ENCODE peak calls at places on chromosome 22, in four cellular contexts. One of them, this sample, is unnamed. For H3K36me3 and H3K9me3, the result is how much of the 10 kb centered on the place peaks cover.

GRCh38 chr22:28718044-28718443 is 23.6 kb downstream of the CHEK2 start:
- DNase-seq in H1: no peak
- DNase-seq in tibial nerve: no peak
- DNase-seq in sigmoid colon: no peak
- DNase-seq in this sample: no peak

GRCh38 chr22:26892401-26893033 is 235.1 kb downstream of the MIAT start:
- DNase-seq in H1: peak
- DNase-seq in sigmoid colon: peak
- DNase-seq in tibial nerve: no peak
- DNase-seq in this sample: peak

GRCh38 chr22:17477401-17477833 is 85.9 kb upstream of the SLC25A18 start:
- DNase-seq in tibial nerve: no peak
- DNase-seq in sigmoid colon: peak
- DNase-seq in H1: no peak
- DNase-seq in this sample: no peak

GRCh38 chr22:28989035-28989464 is 72.6 kb downstream of the C22orf31 start:
- DNase-seq in H1: no peak
- DNase-seq in sigmoid colon: no peak
- DNase-seq in tibial nerve: no peak
- DNase-seq in this sample: no peak

GRCh38 chr22:45159652-45160462 is 3.9 kb upstream of the NUP50 start:
- DNase-seq in tibial nerve: no peak
- DNase-seq in H1: no peak
- DNase-seq in sigmoid colon: no peak
- DNase-seq in this sample: peak

GRCh38 chr22:21764038-21764804 is 28.6 kb upstream of the YPEL1 start:
- DNase-seq in sigmoid colon: no peak
- DNase-seq in H1: no peak
- DNase-seq in tibial nerve: no peak
- DNase-seq in this sample: no peak

GRCh38 chr22:24230911-24231656 is 13.8 kb downstream of the GGT5 start:
- DNase-seq in H1: peak
- DNase-seq in tibial nerve: no peak
- DNase-seq in sigmoid colon: peak
- DNase-seq in this sample: peak

GRCh38 chr22:21837184-21837979 is 30.1 kb downstream of the MAPK1 start:
- DNase-seq in tibial nerve: no peak
- DNase-seq in H1: no peak
- DNase-seq in sigmoid colon: no peak
- DNase-seq in this sample: no peak

GRCh38 chr22:30541979-30542810 is 4.3 kb downstream of the SEC14L6 start:
- DNase-seq in tibial nerve: no peak
- DNase-seq in sigmoid colon: no peak
- DNase-seq in H1: peak
- DNase-seq in this sample: no peak

GRCh38 chr22:28019881-28020861 is 101.1 kb upstream of the PITPNB start:
- DNase-seq in sigmoid colon: peak
- DNase-seq in tibial nerve: peak
- DNase-seq in H1: peak
- DNase-seq in this sample: peak

GRCh38 chr22:43796567-43796966 is 15.5 kb downstream of the EFCAB6 start:
- DNase-seq in H1: no peak
- DNase-seq in tibial nerve: no peak
- DNase-seq in sigmoid colon: no peak
- DNase-seq in this sample: no peak

GRCh38 chr22:30094804-30095203 is 14.5 kb downstream of the HORMAD2 start:
- DNase-seq in H1: no peak
- DNase-seq in sigmoid colon: no peak
- DNase-seq in tibial nerve: no peak
- DNase-seq in this sample: no peak

GRCh38 chr22:26617251-26618199 is at the start of gene CRYBB1:
- DNase-seq in sigmoid colon: peak
- DNase-seq in tibial nerve: no peak
- DNase-seq in H1: peak
- DNase-seq in this sample: peak

GRCh38 chr22:30828187-30829155 is 133.8 kb downstream of the OSBP2 start:
- DNase-seq in tibial nerve: no peak
- DNase-seq in sigmoid colon: no peak
- DNase-seq in H1: peak
- DNase-seq in this sample: no peak

GRCh38 chr22:50269573-50270301 is 443 bp downstream of the MAPK11 start:
- DNase-seq in tibial nerve: no peak
- DNase-seq in H1: no peak
- DNase-seq in sigmoid colon: no peak
- DNase-seq in this sample: no peak

GRCh38 chr22:29695129-29695926 is 24.5 kb upstream of the CABP7 start:
- DNase-seq in sigmoid colon: no peak
- DNase-seq in H1: no peak
- DNase-seq in tibial nerve: no peak
- DNase-seq in this sample: no peak

GRCh38 chr22:44340271-44341239 is 27.8 kb upstream of the SHISAL1 start:
- DNase-seq in tibial nerve: no peak
- DNase-seq in H1: no peak
- DNase-seq in sigmoid colon: no peak
- DNase-seq in this sample: no peak

DNA sequence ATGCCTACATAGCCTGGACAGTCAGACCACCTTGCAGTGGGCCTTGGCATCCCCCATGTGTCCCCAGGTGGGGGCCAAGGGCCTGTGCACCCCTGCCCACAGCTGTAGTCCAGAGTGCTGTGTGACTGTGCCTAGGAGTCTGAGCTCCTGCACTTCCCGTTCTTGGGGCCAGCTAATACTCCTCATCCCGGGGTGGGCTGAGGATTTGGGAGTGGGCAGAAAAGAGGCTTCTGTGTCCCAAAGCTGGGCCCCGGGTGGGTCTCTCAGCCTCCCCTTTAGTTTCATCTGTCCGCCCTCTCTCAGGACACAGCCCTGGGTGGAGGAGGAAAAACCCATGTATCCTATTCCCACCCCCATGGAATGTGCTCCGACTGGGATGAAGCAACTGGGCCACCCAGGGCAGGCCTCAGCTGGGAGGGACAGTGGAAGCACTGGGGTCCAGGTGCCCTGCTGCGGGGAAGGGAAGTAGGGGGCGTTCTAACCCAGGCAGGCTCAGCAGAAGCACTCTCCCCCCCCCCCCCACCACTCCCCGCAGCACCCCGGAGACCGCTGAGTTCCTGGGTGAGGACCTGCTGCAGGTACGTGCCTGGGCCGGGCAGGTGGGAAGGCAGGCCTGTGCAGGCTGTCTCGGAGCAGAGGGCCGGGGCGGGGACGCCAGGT is 1.3 kb downstream of the SH3BP1 start:
- DNase-seq in tibial nerve: no peak
- DNase-seq in sigmoid colon: no peak
- DNase-seq in H1: no peak
- DNase-seq in this sample: peak
- H3K36me3 ChIP-seq in tibial nerve: under half
- H3K36me3 ChIP-seq in sigmoid colon: under half
- H3K36me3 ChIP-seq in H1: under half
- H3K36me3 ChIP-seq in this sample: under half

DNA sequence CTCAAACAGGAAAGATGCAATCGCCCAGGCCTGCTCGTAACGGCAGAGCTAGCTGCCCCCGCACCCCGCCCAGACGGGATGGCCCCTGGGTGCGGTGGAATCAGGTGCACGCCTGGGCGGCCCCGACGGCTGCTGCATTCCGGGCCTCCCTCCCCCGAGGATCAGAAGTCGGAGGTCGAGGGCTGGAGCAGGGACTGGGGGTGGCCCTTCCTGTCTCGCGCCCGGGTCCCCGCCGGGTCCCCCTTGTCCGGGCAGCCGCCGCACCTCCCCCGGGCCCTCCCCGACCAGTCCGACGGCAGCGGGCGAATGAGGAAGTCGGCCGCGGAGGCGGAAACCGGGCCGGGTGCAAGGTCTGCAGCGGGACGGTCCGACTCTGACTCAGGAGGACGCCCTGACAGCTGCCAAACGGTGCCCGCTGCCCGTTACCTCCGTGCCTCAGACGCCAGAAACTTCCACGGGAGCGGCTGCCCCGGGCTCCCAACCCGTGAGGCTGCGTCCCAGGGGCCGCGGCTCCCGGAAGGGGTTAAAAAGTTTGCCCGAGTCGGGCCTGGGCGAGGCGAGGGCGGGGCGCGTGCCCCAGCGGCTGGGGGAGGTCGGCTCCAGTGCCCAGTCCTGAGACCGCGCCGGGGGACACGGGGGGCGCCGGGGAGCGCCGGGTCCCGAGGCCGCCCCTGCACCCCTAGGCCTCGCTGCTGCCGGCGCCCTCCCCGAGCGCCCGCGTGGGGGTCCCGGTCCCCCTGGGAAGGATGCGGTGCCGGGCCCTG is 685 bp downstream of the MYH9 start:
- DNase-seq in H1: no peak
- DNase-seq in sigmoid colon: peak
- DNase-seq in tibial nerve: peak
- DNase-seq in this sample: peak
- TF ChIP-seq EP300 in H1: no peak
- TF ChIP-seq EP300 in sigmoid colon: no peak
- TF ChIP-seq EP300 in tibial nerve: peak
- TF ChIP-seq EP300 in this sample: no peak

DNA sequence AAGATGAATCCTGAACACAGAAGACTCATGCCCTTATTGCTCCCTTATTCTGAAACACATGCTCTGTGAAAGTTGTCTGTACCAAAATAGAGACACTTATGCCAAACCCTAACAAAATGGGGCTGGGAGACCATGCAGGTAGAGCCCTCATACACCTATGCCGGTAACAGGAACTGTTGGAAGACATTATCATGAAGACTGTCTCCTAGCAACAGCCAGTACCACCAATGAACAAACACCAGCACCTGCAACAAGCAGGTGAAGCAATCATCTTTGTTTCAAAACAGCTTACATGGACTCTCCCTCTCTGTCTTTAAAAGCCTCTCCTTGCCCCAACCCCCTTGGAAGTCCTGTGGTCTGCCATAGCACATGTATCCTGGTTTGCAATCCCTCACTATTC is 17.2 kb downstream of the SLC5A4 start:
- DNase-seq in H1: no peak
- DNase-seq in tibial nerve: no peak
- DNase-seq in sigmoid colon: no peak
- DNase-seq in this sample: no peak
- H3K9me3 ChIP-seq in H1: under half
- H3K9me3 ChIP-seq in tibial nerve: under half
- H3K9me3 ChIP-seq in sigmoid colon: under half
- H3K9me3 ChIP-seq in this sample: under half

GRCh38 chr22:19178065-19178658 is 374 bp downstream of the SLC25A1 start:
- DNase-seq in tibial nerve: no peak
- DNase-seq in H1: peak
- DNase-seq in sigmoid colon: peak
- DNase-seq in this sample: peak
- H3K36me3 ChIP-seq in tibial nerve: under half
- H3K36me3 ChIP-seq in H1: under half
- H3K36me3 ChIP-seq in sigmoid colon: under half
- H3K36me3 ChIP-seq in this sample: under half

GRCh38 chr22:32204211-32204855 is 540 bp downstream of the RFPL2 start:
- DNase-seq in H1: peak
- DNase-seq in tibial nerve: no peak
- DNase-seq in sigmoid colon: no peak
- DNase-seq in this sample: no peak
- TF ChIP-seq EP300 in H1: no peak
- TF ChIP-seq EP300 in tibial nerve: no peak
- TF ChIP-seq EP300 in sigmoid colon: no peak
- TF ChIP-seq EP300 in this sample: no peak

GRCh38 chr22:47569389-47570299 is 807.2 kb downstream of the TBC1D22A start:
- DNase-seq in H1: no peak
- DNase-seq in tibial nerve: no peak
- DNase-seq in sigmoid colon: no peak
- DNase-seq in this sample: no peak
- H3K9me3 ChIP-seq in H1: half or more
- H3K9me3 ChIP-seq in tibial nerve: under half
- H3K9me3 ChIP-seq in sigmoid colon: under half
- H3K9me3 ChIP-seq in this sample: under half

DNA sequence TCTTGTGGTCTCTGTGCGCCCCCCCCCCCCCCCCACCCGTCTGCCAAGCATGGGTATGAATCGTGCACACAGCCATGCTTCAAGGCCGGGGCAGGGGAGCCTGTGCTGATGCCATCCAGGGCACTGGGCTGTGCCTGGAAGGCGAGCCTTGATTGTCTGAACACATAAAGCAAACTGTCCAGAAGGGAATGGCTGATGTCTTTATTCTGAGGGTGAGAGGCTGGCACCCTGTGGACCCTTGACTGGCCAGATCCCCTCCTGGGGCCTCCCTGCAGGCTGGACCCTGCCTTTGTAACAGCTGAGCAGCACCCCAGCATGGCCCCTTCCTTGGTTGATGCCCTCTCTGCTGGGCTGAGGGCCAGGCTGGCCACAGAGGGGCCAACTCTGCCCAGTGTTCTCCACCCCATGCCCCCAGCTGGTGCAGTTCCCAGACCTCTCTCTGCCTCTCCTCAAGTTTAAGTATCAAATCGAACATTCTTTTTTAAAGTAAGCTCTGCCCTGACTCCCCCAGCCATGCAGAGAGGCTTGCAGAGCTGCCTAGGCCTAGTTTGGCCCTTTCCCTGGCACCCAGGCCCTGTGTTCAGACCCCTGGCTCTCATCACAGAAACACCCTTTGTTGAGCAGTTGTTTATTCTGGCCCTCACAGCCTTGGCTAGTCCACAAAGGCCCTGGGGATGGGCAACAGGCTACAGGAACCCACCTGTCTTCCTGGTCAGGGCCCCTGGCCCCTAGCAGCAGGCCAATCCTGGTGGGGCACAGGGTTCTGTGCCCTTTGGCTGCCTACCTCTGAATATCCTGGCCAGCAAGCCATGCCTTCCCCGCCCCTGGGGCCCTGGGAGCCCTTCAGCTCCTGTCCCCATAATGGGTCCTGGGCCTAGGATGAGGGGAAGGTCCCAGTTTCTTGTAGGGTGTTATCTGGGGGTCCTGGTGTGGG is 3.9 kb upstream of the RANBP1 start:
- DNase-seq in H1: no peak
- DNase-seq in tibial nerve: no peak
- DNase-seq in sigmoid colon: no peak
- DNase-seq in this sample: no peak
- H3K36me3 ChIP-seq in H1: half or more
- H3K36me3 ChIP-seq in tibial nerve: under half
- H3K36me3 ChIP-seq in sigmoid colon: half or more
- H3K36me3 ChIP-seq in this sample: under half

GRCh38 chr22:32864041-32864440 is 62.5 kb downstream of the TIMP3 start:
- DNase-seq in tibial nerve: no peak
- DNase-seq in H1: no peak
- DNase-seq in sigmoid colon: no peak
- DNase-seq in this sample: no peak

GRCh38 chr22:32864596-32864995 is 63.1 kb downstream of the TIMP3 start:
- DNase-seq in H1: no peak
- DNase-seq in tibial nerve: no peak
- DNase-seq in sigmoid colon: no peak
- DNase-seq in this sample: no peak

GRCh38 chr22:32866953-32867352 is 65.4 kb downstream of the TIMP3 start:
- DNase-seq in sigmoid colon: no peak
- DNase-seq in tibial nerve: no peak
- DNase-seq in H1: no peak
- DNase-seq in this sample: no peak

GRCh38 chr22:32870474-32870873 is 69.0 kb downstream of the TIMP3 start:
- DNase-seq in H1: no peak
- DNase-seq in tibial nerve: no peak
- DNase-seq in sigmoid colon: no peak
- DNase-seq in this sample: no peak

GRCh38 chr22:32868928-32869327 is 67.4 kb downstream of the TIMP3 start:
- DNase-seq in sigmoid colon: no peak
- DNase-seq in tibial nerve: no peak
- DNase-seq in H1: no peak
- DNase-seq in this sample: no peak
- TF ChIP-seq EP300 in sigmoid colon: no peak
- TF ChIP-seq EP300 in tibial nerve: no peak
- TF ChIP-seq EP300 in H1: no peak
- TF ChIP-seq EP300 in this sample: no peak

GRCh38 chr22:49266561-49267519 is 560.8 kb downstream of the BRD1 start:
- DNase-seq in sigmoid colon: no peak
- DNase-seq in H1: no peak
- DNase-seq in tibial nerve: no peak
- DNase-seq in this sample: no peak
- H3K9me3 ChIP-seq in sigmoid colon: under half
- H3K9me3 ChIP-seq in H1: under half
- H3K9me3 ChIP-seq in tibial nerve: under half
- H3K9me3 ChIP-seq in this sample: under half